ENCODE peak calls at places on chromosomes 3 and 15, in four cellular contexts. Y is neural crest cell, I is fibroblast of the aortic adventitia, J is SK-N-MC. G is an unnamed sample.

GRCh38 chr3:72123908-72124441 is 339.0 kb upstream of the PROK2 start:
- DNase-seq in Y (no peak), I (peak; percentile 99), J (no peak), G (no peak)

GRCh38 chr3:21170964-21171363 is 580.0 kb downstream of the ZNF385D start:
- DNase-seq in Y (peak; percentile 3), I (peak; percentile 6), J (no peak), G (peak; percentile 4)

GRCh38 chr3:177388209-177388608 is 190.9 kb upstream of the TBL1XR1 start:
- DNase-seq in Y (no peak), I (no peak), J (no peak), G (no peak)

GRCh38 chr3:50210510-50211367 is 5.7 kb downstream of the SLC38A3 start:
- DNase-seq in Y (no peak), I (no peak), J (no peak), G (no peak)

GRCh38 chr15:69439623-69440022 is 13.0 kb upstream of the RPLP1 start:
- DNase-seq in Y (no peak), I (no peak), J (no peak), G (no peak)

GRCh38 chr15:99944131-99944530 is 210.9 kb upstream of the LYSMD4 start:
- DNase-seq in Y (no peak), I (no peak), J (no peak), G (no peak)

GRCh38 chr3:181901626-181902025 is 189.9 kb downstream of the SOX2 start:
- DNase-seq in Y (no peak), I (no peak), J (no peak), G (no peak)

GRCh38 chr15:60353245-60353940 is 44.4 kb downstream of the ANXA2 start:
- DNase-seq in Y (no peak), I (no peak), J (no peak), G (no peak)

GRCh38 chr15:82129769-82130168 is 84.0 kb upstream of the MEX3B start:
- DNase-seq in Y (no peak), I (peak; percentile 85), J (no peak), G (no peak)

GRCh38 chr3:54642147-54642546 is 285.7 kb downstream of the LRTM1 start:
- DNase-seq in Y (no peak), I (no peak), J (no peak), G (no peak)

GRCh38 chr15:59688383-59688887 is 685 bp downstream of the BNIP2 start:
- DNase-seq in Y (no peak), I (peak; percentile 87), J (no peak), G (peak; percentile 68)

GRCh38 chr3:16254933-16255725 is 9.6 kb downstream of the DPH3 start:
- DNase-seq in Y (no peak), I (no peak), J (no peak), G (no peak)

G was measured in HL-60.